ENCODE peak calls at places on chromosomes 2 and 18, in eight cellular contexts. U is left lung, O is IMR-90, Q is HepG2, Y is thyroid gland, D is hepatocyte, H is WERI-Rb-1, C is right atrium auricular region. E is an unnamed sample.
A peak's percentile ranks its signal among the peaks of the same experiment; 100 is the strongest.

GRCh38 chr2:41966920-41967319 is 80.9 kb upstream of the PKDCC start:
- DNase-seq in U (peak; percentile 44), O (no peak), Q (no peak), Y (peak; percentile 14), D (no peak), H (no peak), C (peak; percentile 88), E (no peak)

GRCh38 chr2:136381722-136382633 is 264.0 kb upstream of the CXCR4 start:
- DNase-seq in U (peak; percentile 47), O (no peak), Q (no peak), Y (no peak), D (no peak), H (no peak), C (no peak), E (no peak)

GRCh38 chr18:40413160-40413559 is 1541.9 kb upstream of the PIK3C3 start:
- DNase-seq in U (no peak), O (peak; percentile 45), Q (peak; percentile 2), Y (peak; percentile 48), D (peak; percentile 61), H (peak; percentile 58), C (no peak), E (no peak)

GRCh38 chr2:96548558-96549465 is 12.3 kb downstream of the ARID5A start:
- DNase-seq in U (no peak), O (no peak), Q (no peak), Y (no peak), D (peak; percentile 4), H (no peak), C (no peak), E (no peak)

GRCh38 chr18:11950824-11951223 is 30.5 kb upstream of the IMPA2 start:
- DNase-seq in U (no peak), O (no peak), Q (no peak), Y (no peak), D (no peak), H (no peak), C (no peak), E (no peak)

GRCh38 chr2:66521459-66521858 is 86.5 kb downstream of the MEIS1 start:
- DNase-seq in U (no peak), O (no peak), Q (no peak), Y (no peak), D (no peak), H (peak; percentile 58), C (no peak), E (no peak)

GRCh38 chr2:60569680-60570111 is 16.2 kb upstream of the BCL11A start:
- DNase-seq in U (no peak), O (no peak), Q (no peak), Y (no peak), D (no peak), H (peak; percentile 49), C (no peak), E (no peak)

GRCh38 chr2:49248506-49248905 is 94.2 kb upstream of the FSHR start:
- DNase-seq in U (peak; percentile 35), O (peak; percentile 96), Q (peak; percentile 14), Y (no peak), D (peak; percentile 67), H (no peak), C (peak; percentile 73), E (no peak)

GRCh38 chr2:189522435-189523151 is 58.0 kb downstream of the SLC40A1 start:
- DNase-seq in U (no peak), O (no peak), Q (peak; percentile 95), Y (no peak), D (peak; percentile 45), H (no peak), C (no peak), E (peak; percentile 15)

GRCh38 chr2:80496770-80497169 is 192.2 kb upstream of the LRRTM1 start:
- DNase-seq in U (no peak), O (peak; percentile 80), Q (no peak), Y (no peak), D (no peak), H (no peak), C (no peak), E (no peak)

GRCh38 chr2:217822296-217823252 is 180.2 kb downstream of the TNS1 start:
- DNase-seq in U (no peak), O (peak; percentile 28), Q (no peak), Y (peak; percentile 76), D (no peak), H (no peak), C (no peak), E (no peak)

GRCh38 chr2:10709290-10709939 is 12.0 kb upstream of the ATP6V1C2 start:
- DNase-seq in U (no peak), O (no peak), Q (peak; percentile 51), Y (no peak), D (peak; percentile 28), H (peak; percentile 79), C (no peak), E (no peak)

GRCh38 chr2:194549387-194549786 is 1107.6 kb upstream of the SLC39A10 start:
- DNase-seq in U (no peak), O (no peak), Q (no peak), Y (no peak), D (no peak), H (no peak), C (no peak), E (no peak)

GRCh38 chr2:186201371-186201770 is 284.7 kb upstream of the ZC3H15 start:
- DNase-seq in U (no peak), O (no peak), Q (no peak), Y (no peak), D (no peak), H (no peak), C (no peak), E (no peak)

GRCh38 chr18:58202406-58202730 is 158.3 kb downstream of the NEDD4L start:
- DNase-seq in U (no peak), O (peak; percentile 34), Q (no peak), Y (no peak), D (peak; percentile 70), H (no peak), C (no peak), E (no peak)

GRCh38 chr2:122543815-122544214 is 788.4 kb downstream of the TSN start:
- DNase-seq in U (no peak), O (peak; percentile 52), Q (no peak), Y (no peak), D (no peak), H (no peak), C (no peak), E (no peak)

GRCh38 chr2:26540977-26541376 is 63.1 kb upstream of the OTOF start:
- DNase-seq in U (no peak), O (no peak), Q (no peak), Y (no peak), D (no peak), H (no peak), C (no peak), E (no peak)

GRCh38 chr18:50183556-50183955 is 11.4 kb downstream of the MYO5B start:
- DNase-seq in U (no peak), O (peak; percentile 31), Q (peak; percentile 25), Y (no peak), D (no peak), H (no peak), C (no peak), E (no peak)

DNA sequence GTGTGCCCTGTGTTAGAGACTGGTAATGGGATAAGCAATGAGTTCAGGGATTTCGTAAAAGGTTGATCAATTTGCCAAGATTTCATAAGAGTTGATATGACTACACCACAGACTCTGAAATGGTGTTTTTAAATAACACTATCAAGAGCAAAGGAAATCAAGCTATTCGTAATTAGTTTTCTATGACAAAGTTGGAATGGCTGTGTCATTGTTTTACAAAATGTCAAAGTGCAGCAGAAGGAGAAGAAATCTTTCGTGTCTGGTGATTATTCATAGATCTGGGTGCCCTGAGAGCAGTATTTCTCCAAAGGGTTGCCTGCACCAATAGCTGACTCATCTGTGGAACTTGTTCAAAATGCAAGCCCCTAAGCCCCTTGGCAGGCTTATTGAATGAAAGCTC is 70.1 kb downstream of the NABP1 start:
- DNase-seq in U (no peak), O (peak; percentile 39), Q (no peak), Y (no peak), D (no peak), H (no peak), C (no peak), E (no peak)
- H3K27ac ChIP-seq in U (no peak overlapping the region), O (no peak overlapping the region), Q (no peak overlapping the region), Y (no peak overlapping the region), D (no peak overlapping the region), H (no peak overlapping the region), C (no peak overlapping the region), E (no peak overlapping the region)

GRCh38 chr2:177429688-177430325 is 37.2 kb downstream of the AGPS start:
- DNase-seq in U (peak; percentile 40), O (peak; percentile 96), Q (no peak), Y (no peak), D (no peak), H (no peak), C (no peak), E (no peak)

GRCh38 chr2:177434475-177434874 is 41.9 kb downstream of the AGPS start:
- DNase-seq in U (no peak), O (no peak), Q (no peak), Y (no peak), D (no peak), H (no peak), C (no peak), E (no peak)

GRCh38 chr2:177433402-177433801 is 40.8 kb downstream of the AGPS start:
- DNase-seq in U (no peak), O (no peak), Q (no peak), Y (no peak), D (no peak), H (no peak), C (no peak), E (no peak)

GRCh38 chr2:177430425-177430824 is 37.9 kb downstream of the AGPS start:
- DNase-seq in U (no peak), O (peak; percentile 3), Q (no peak), Y (no peak), D (no peak), H (no peak), C (no peak), E (no peak)

DNA sequence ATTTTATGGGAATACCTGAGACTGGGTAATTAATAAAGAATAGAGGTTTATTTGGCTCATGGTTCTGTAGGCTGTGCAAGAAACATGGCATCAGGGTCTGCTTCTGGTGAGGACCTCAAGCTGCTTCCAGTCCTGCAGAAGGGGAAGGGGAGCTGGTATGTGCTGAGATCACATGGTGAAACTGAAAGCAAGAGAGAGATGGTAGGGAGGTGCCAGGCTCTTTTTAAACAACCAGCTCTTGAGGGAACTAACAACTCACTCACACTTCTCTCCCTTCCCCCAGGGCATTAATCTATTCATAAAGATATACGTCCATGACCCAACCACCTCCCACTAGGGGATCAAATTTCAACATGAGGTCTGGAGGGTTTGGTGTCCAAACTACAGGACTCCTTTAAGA is 40.1 kb downstream of the AGPS start:
- DNase-seq in U (no peak), O (no peak), Q (no peak), Y (no peak), D (no peak), H (no peak), C (no peak), E (no peak)
- H3K9me3 ChIP-seq in U (no peaks in the 10 kb centered on the region), O (peaks cover 7% of the 10 kb centered on the region), Q (peaks cover 3% of the 10 kb centered on the region), Y (no peaks in the 10 kb centered on the region), D (peaks cover 14% of the 10 kb centered on the region), H (peaks cover 3% of the 10 kb centered on the region), C (no peaks in the 10 kb centered on the region), E (no peaks in the 10 kb centered on the region)

GRCh38 chr2:83104202-83104601 is 1354.9 kb downstream of the SUCLG1 start:
- DNase-seq in U (no peak), O (no peak), Q (peak; percentile 56), Y (no peak), D (no peak), H (no peak), C (no peak), E (no peak)
- H3K27ac ChIP-seq in U (no peak overlapping the region), O (no peak overlapping the region), Q (no peak overlapping the region), Y (no peak overlapping the region), D (no peak overlapping the region), H (no peak overlapping the region), C (no peak overlapping the region), E (no peak overlapping the region)

GRCh38 chr2:147135401-147135800 is 709.4 kb upstream of the ACVR2A start:
- DNase-seq in U (no peak), O (no peak), Q (no peak), Y (no peak), D (no peak), H (no peak), C (no peak), E (no peak)

GRCh38 chr2:147133273-147133901 is 711.4 kb upstream of the ACVR2A start:
- DNase-seq in U (no peak), O (no peak), Q (no peak), Y (no peak), D (no peak), H (no peak), C (no peak), E (no peak)
- H3K9me3 ChIP-seq in U (no peaks in the 10 kb centered on the region), O (no peaks in the 10 kb centered on the region), Q (no peaks in the 10 kb centered on the region), Y (no peaks in the 10 kb centered on the region), D (no peaks in the 10 kb centered on the region), H (no peaks in the 10 kb centered on the region), C (no peaks in the 10 kb centered on the region), E (no peaks in the 10 kb centered on the region)